ENCODE peak calls at places on chromosome X, in six cellular contexts. T is Karpas-422; H is osteocyte; O is effector memory CD4-positive, alpha-beta T cell; X is mesendoderm; S is H54. A is an unnamed sample.

GRCh38 chrX:38968817-38969216 is 167.6 kb downstream of the MID1IP1 start:
- DNase-seq in T (no peak), S (no peak), O (no peak), H (no peak), X (no peak), A (no peak)

GRCh38 chrX:15165832-15166231 is 104.1 kb downstream of the ASB9 start:
- DNase-seq in O (no peak), T (peak; percentile 7), S (no peak), H (no peak), X (peak; percentile 84), A (no peak)

GRCh38 chrX:124895947-124896346 is 423.7 kb upstream of the TEX13C start:
- DNase-seq in O (no peak), T (no peak), H (no peak), X (no peak), S (no peak), A (no peak)

GRCh38 chrX:53074987-53075386 is 7.2 kb upstream of the TSPYL2 start:
- DNase-seq in H (no peak), O (no peak), T (no peak), X (peak; percentile 69), S (no peak), A (no peak)

GRCh38 chrX:71366674-71367256 is 608 bp downstream of the TAF1 start:
- DNase-seq in T (peak; percentile 62), O (peak; percentile 9), S (no peak), X (peak; percentile 10), H (no peak), A (no peak)

GRCh38 chrX:11355259-11355909 is 62.2 kb downstream of the AMELX start:
- DNase-seq in H (no peak), O (no peak), X (no peak), S (no peak), T (no peak), A (no peak)

GRCh38 chrX:15512401-15512965 is 11.9 kb downstream of the BMX start:
- DNase-seq in S (no peak), T (peak; percentile 94), H (no peak), O (no peak), X (no peak), A (no peak)

GRCh38 chrX:2828404-2829065 is at the start of gene GYG2:
- DNase-seq in H (peak; percentile 74), T (no peak), X (peak; percentile 82), S (no peak), O (no peak), A (no peak)

GRCh38 chrX:101108293-101108692 is 10.3 kb downstream of the CENPI start:
- DNase-seq in S (no peak), X (no peak), H (no peak), T (no peak), O (no peak), A (no peak)

GRCh38 chrX:23509256-23509655 is 158.0 kb upstream of the PRDX4 start:
- DNase-seq in O (no peak), X (peak; percentile 57), H (no peak), S (no peak), T (no peak), A (no peak)

GRCh38 chrX:9072281-9072680 is 38.4 kb upstream of the FAM9B start:
- DNase-seq in T (no peak), X (no peak), H (no peak), O (no peak), S (no peak), A (no peak)

GRCh38 chrX:46258356-46258755 is 286.9 kb downstream of the ZNF674 start:
- DNase-seq in H (no peak), T (no peak), O (no peak), X (peak; percentile 20), S (no peak), A (no peak)

GRCh38 chrX:9846631-9847030 is 60.4 kb downstream of the SHROOM2 start:
- DNase-seq in X (no peak), S (no peak), H (no peak), O (no peak), T (no peak), A (no peak)

GRCh38 chrX:28349888-28350287 is 237.4 kb upstream of the IL1RAPL1 start:
- DNase-seq in H (no peak), X (no peak), S (no peak), T (no peak), O (no peak), A (no peak)

GRCh38 chrX:46587158-46587557 is 13.6 kb downstream of the CHST7 start:
- DNase-seq in H (no peak), O (no peak), T (no peak), X (peak; percentile 34), S (no peak), A (no peak)

GRCh38 chrX:101417981-101418841 is 10.2 kb downstream of the HNRNPH2 start:
- DNase-seq in X (peak; percentile 77), T (peak; percentile 55), H (peak; percentile 89), S (no peak), O (peak; percentile 30), A (no peak)

GRCh38 chrX:116284383-116284782 is 113.8 kb downstream of the AGTR2 start:
- DNase-seq in S (no peak), O (no peak), H (no peak), T (no peak), X (peak; percentile 19), A (no peak)

GRCh38 chrX:16836371-16836770 is 33.8 kb downstream of the RBBP7 start:
- DNase-seq in T (no peak), X (peak; percentile 63), O (no peak), H (no peak), S (no peak), A (no peak)

GRCh38 chrX:129461801-129462456 is 61.4 kb downstream of the SMARCA1 start:
- DNase-seq in S (no peak), T (no peak), O (no peak), X (no peak), H (no peak), A (no peak)

GRCh38 chrX:101595739-101596419 is 21.9 kb downstream of the ARMCX6 start:
- DNase-seq in O (peak; percentile 16), X (peak; percentile 88), H (no peak), S (peak; percentile 25), T (peak; percentile 83), A (peak; percentile 20)

GRCh38 chrX:55056820-55057690 is 17.8 kb upstream of the PAGE2B start:
- DNase-seq in S (no peak), O (peak; percentile 17), H (no peak), X (peak; percentile 1), T (no peak), A (no peak)

GRCh38 chrX:110795645-110796510 is at the start of gene CHRDL1:
- DNase-seq in H (no peak), O (no peak), X (peak; percentile 33), T (no peak), S (no peak), A (no peak)

GRCh38 chrX:95764972-95765451 is 919.6 kb upstream of the DIAPH2 start:
- DNase-seq in S (peak; percentile 1), T (peak; percentile 78), X (peak; percentile 72), O (no peak), H (no peak), A (no peak)

GRCh38 chrX:19682712-19683331 is 167.5 kb upstream of the MAP3K15 start:
- DNase-seq in S (no peak), O (peak; percentile 77), T (no peak), H (no peak), X (peak; percentile 85), A (no peak)

GRCh38 chrX:19342331-19342906 is 1.3 kb upstream of the PDHA1 start:
- DNase-seq in X (no peak), S (no peak), O (no peak), H (no peak), T (peak; percentile 77), A (no peak)

GRCh38 chrX:46920235-46920634 is 8.0 kb downstream of the JADE3 start:
- DNase-seq in X (no peak), H (no peak), S (no peak), T (no peak), O (no peak), A (no peak)

GRCh38 chrX:153476628-153477027 is 6.3 kb upstream of the HAUS7 start:
- DNase-seq in S (no peak), T (no peak), O (no peak), X (no peak), H (no peak), A (no peak)

GRCh38 chrX:153411255-153411987 is at the start of gene ZFP92:
- DNase-seq in H (no peak), X (no peak), S (peak; percentile 64), T (no peak), O (peak; percentile 12), A (no peak)

GRCh38 chrX:109774706-109775105 is 41.6 kb upstream of the ACSL4 start:
- DNase-seq in X (no peak), H (no peak), S (peak; percentile 24), T (no peak), O (no peak), A (peak; percentile 41)

GRCh38 chrX:40320819-40321218 is 223.1 kb upstream of the BCOR start:
- DNase-seq in H (no peak), X (no peak), S (no peak), T (no peak), O (no peak), A (no peak)

GRCh38 chrX:70479197-70479969 is 34.7 kb downstream of the DLG3 start:
- DNase-seq in T (no peak), S (peak; percentile 32), X (no peak), H (no peak), O (no peak), A (no peak)

GRCh38 chrX:13087322-13088154 is 43.1 kb upstream of the FAM9C start:
- DNase-seq in X (no peak), H (no peak), O (peak; percentile 64), S (no peak), T (no peak), A (no peak)